ENCODE peak calls at places on chromosomes 5 and 9, in eight cellular contexts. A, X, P, M, O, V, L and Q are unnamed samples. For H3K4me1, the result is how much of the 10 kb centered on the place peaks cover.

GRCh38 chr9:34555002-34555348 is 32.2 kb upstream of the ENHO start:
- DNase-seq in A (peak), X (no peak), P (no peak), M (peak), O (no peak), V (no peak), L (no peak), Q (peak)

GRCh38 chr5:103827976-103828375 is 265.4 kb upstream of the NUDT12 start:
- DNase-seq in A (no peak), X (no peak), P (no peak), M (no peak), O (no peak), V (no peak), L (no peak), Q (no peak)

GRCh38 chr5:41182666-41183065 is 30.7 kb downstream of the C6 start:
- DNase-seq in A (no peak), X (no peak), P (no peak), M (no peak), O (no peak), V (no peak), L (no peak), Q (peak)

GRCh38 chr5:891117-891836 is 1.3 kb downstream of the BRD9 start:
- DNase-seq in A (no peak), X (peak), P (no peak), M (peak), O (no peak), V (no peak), L (no peak), Q (no peak)

GRCh38 chr5:102223542-102224444 is 72.3 kb downstream of the SLCO4C1 start:
- DNase-seq in A (no peak), X (no peak), P (peak), M (no peak), O (peak), V (no peak), L (peak), Q (peak)

GRCh38 chr9:78927099-78927940 is 630.4 kb downstream of the PSAT1 start:
- DNase-seq in A (no peak), X (no peak), P (no peak), M (no peak), O (no peak), V (no peak), L (no peak), Q (no peak)

GRCh38 chr5:43389679-43390329 is 22.4 kb downstream of the CCL28 start:
- DNase-seq in A (no peak), X (peak), P (peak), M (no peak), O (peak), V (peak), L (peak), Q (peak)

GRCh38 chr9:134088064-134088725 is 20.4 kb upstream of the BRD3 start:
- DNase-seq in A (no peak), X (peak), P (no peak), M (no peak), O (no peak), V (no peak), L (no peak), Q (no peak)

GRCh38 chr9:27273186-27273585 is 23.8 kb downstream of the EQTN start:
- DNase-seq in A (no peak), X (no peak), P (no peak), M (no peak), O (no peak), V (no peak), L (no peak), Q (no peak)

GRCh38 chr9:127158995-127159801 is 36.8 kb upstream of the ANGPTL2 start:
- DNase-seq in A (peak), X (peak), P (no peak), M (no peak), O (no peak), V (no peak), L (peak), Q (peak)

GRCh38 chr5:168291281-168291960 is at the start of gene WWC1:
- DNase-seq in A (peak), X (peak), P (peak), M (peak), O (peak), V (peak), L (peak), Q (no peak)

GRCh38 chr9:108784128-108784490 is 71.7 kb downstream of the ACTL7B start:
- DNase-seq in A (no peak), X (no peak), P (no peak), M (no peak), O (no peak), V (no peak), L (no peak), Q (peak)

GRCh38 chr9:20619492-20619860 is 2.8 kb downstream of the MLLT3 start:
- DNase-seq in A (no peak), X (no peak), P (no peak), M (no peak), O (no peak), V (no peak), L (peak), Q (no peak)

GRCh38 chr9:4743131-4743875 is 2.3 kb upstream of the AK3 start:
- DNase-seq in A (no peak), X (no peak), P (no peak), M (no peak), O (no peak), V (no peak), L (peak), Q (no peak)

DNA sequence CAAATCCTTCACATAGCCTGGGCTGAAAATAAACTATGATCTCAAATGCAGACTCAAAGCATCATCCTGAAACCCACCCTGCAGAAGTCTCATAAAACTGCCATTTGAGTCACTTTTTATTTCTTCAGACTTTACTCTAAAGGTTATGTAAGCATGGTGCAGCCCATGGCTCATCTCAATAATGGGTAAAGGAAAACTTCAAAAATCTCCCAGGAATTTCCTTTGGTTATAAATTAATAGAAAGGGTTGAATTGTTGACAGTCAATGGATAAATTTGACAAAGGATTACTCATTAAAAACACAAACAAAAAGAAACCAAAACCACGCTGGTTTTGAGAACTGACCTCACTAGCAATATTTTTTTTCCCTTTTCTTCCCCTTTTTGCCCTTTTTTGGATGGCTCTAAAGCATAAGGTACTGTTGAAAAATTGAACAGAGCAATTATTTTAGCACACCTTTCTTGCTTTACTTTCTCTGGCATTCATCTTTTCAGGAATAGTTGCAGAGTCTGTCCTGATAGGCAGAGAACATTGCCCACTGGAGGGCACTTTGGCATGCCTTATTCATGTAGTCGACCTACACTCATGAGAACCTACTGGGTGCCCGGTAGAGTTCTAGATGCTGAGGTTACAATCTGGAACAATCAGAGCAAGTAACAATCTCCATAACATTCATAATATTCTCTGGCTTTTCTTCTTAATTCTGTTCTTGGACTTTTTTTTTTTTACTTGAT is 191.4 kb downstream of the TMEM167A start:
- DNase-seq in A (no peak), X (no peak), P (no peak), M (no peak), O (no peak), V (no peak), L (peak), Q (peak)
- H3K4me1 ChIP-seq in A (under half), X (under half), P (under half), M (under half), O (under half), V (under half), L (under half), Q (under half)

DNA sequence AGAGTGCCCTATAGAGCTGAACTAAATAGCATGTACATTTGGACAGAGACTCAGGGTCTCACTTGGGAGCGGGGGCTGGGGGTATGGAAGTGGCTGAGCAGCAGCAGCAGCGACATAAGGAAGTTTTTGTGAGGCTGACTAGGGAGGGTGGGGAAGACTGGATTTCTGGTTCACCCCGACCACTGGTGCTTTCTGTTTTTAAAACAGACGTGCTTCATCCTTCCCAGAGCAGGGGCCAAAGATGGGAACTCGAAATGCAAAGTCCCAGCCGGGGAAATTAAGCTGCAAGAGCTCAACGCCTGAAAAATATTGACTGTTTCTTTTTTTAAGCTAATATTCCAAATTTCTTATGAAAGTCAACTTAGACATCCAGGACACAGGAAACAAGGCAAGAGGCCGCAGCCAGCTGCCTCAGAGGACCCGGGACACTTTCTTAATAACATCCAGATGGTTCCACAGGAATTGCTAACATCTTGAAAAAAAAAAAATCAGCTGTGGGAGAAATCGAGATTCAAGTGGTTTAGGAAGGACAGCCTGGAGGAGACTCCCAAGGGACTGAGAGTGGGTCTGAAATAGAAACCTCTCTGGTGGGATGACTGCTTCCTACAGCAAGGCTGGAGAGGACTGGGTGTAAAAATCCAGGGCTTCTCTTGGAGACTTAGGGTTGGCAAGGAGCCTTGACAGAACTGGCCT is 145.0 kb downstream of the FGF1 start:
- DNase-seq in A (peak), X (peak), P (no peak), M (no peak), O (no peak), V (no peak), L (peak), Q (peak)
- H3K4me1 ChIP-seq in A (under half), X (under half), P (under half), M (under half), O (under half), V (under half), L (half or more), Q (under half)

GRCh38 chr5:148135091-148136048 is 33.0 kb upstream of the SPINK14 start:
- DNase-seq in A (no peak), X (no peak), P (no peak), M (no peak), O (no peak), V (no peak), L (no peak), Q (no peak)
- H3K4me1 ChIP-seq in A (under half), X (under half), P (under half), M (under half), O (under half), V (under half), L (under half), Q (under half)

GRCh38 chr5:151023047-151023615 is 2.7 kb downstream of the GPX3 start:
- DNase-seq in A (peak), X (no peak), P (no peak), M (no peak), O (no peak), V (no peak), L (no peak), Q (peak)
- H3K4me1 ChIP-seq in A (half or more), X (half or more), P (under half), M (under half), O (under half), V (under half), L (under half), Q (under half)